ENCODE peak calls at places on chromosomes 6 and 20, in five cellular contexts. T is tibial artery; L is pancreas; H is CD8-positive, alpha-beta memory T cell; W is foreskin fibroblast. J is an unnamed sample.

GRCh38 chr20:36784900-36785299 is 11.3 kb upstream of the DSN1 start:
- DNase-seq in T (peak), L (no peak), W (peak), H (no peak), J (no peak)

GRCh38 chr6:18343741-18344140 is 43.4 kb upstream of the RNF144B start:
- DNase-seq in W (peak), L (no peak), H (no peak), T (no peak), J (peak)

GRCh38 chr6:53284901-53285300 is 63.8 kb downstream of the ELOVL5 start:
- DNase-seq in L (no peak), H (no peak), W (no peak), T (no peak), J (no peak)

GRCh38 chr6:63816979-63817436 is 181.4 kb downstream of the PHF3 start:
- DNase-seq in L (no peak), T (no peak), H (no peak), W (peak), J (no peak)

GRCh38 chr6:121884056-121884455 is 448.6 kb downstream of the GJA1 start:
- DNase-seq in H (no peak), W (peak), T (no peak), L (no peak), J (no peak)

GRCh38 chr20:25480797-25481196 is 73.3 kb downstream of the GINS1 start:
- DNase-seq in L (no peak), H (no peak), W (no peak), T (no peak), J (no peak)

GRCh38 chr20:21715193-21715881 is 9.9 kb downstream of the PAX1 start:
- DNase-seq in H (no peak), L (no peak), W (no peak), T (no peak), J (no peak)

GRCh38 chr20:52972965-52973819 is 1.0 kb downstream of the TSHZ2 start:
- DNase-seq in H (no peak), W (no peak), L (peak), T (no peak), J (no peak)

GRCh38 chr20:34579936-34580587 is 21.5 kb downstream of the MAP1LC3A start:
- DNase-seq in L (no peak), H (no peak), T (no peak), W (peak), J (no peak)

GRCh38 chr6:133837801-133838349 is 51.0 kb upstream of the TCF21 start:
- DNase-seq in T (peak), L (peak), H (peak), W (peak), J (no peak)

GRCh38 chr6:43076093-43076927 is at the start of gene PTK7:
- DNase-seq in T (no peak), L (peak), W (peak), H (no peak), J (no peak)

GRCh38 chr6:11975353-11975977 is 36.6 kb upstream of the HIVEP1 start:
- DNase-seq in H (peak), L (no peak), W (no peak), T (peak), J (no peak)

GRCh38 chr20:63966172-63966943 is 3.4 kb downstream of the ZNF512B start:
- DNase-seq in W (peak), T (no peak), H (no peak), L (no peak), J (no peak)

GRCh38 chr20:38905375-38905774 is 20.8 kb upstream of the FAM83D start:
- DNase-seq in T (no peak), W (peak), L (no peak), H (no peak), J (no peak)

GRCh38 chr20:18252597-18253451 is 35.5 kb upstream of the ZNF133 start:
- DNase-seq in T (no peak), W (no peak), L (no peak), H (no peak), J (no peak)

GRCh38 chr6:31615748-31616147 is 714 bp downstream of the AIF1 start:
- DNase-seq in T (no peak), L (no peak), H (no peak), W (no peak), J (no peak)

GRCh38 chr20:621115-621756 is 11.1 kb upstream of the TCF15 start:
- DNase-seq in L (no peak), T (no peak), W (no peak), H (no peak), J (no peak)

GRCh38 chr6:80335061-80335660 is 228.7 kb downstream of the BCKDHB start:
- DNase-seq in H (no peak), W (peak), T (no peak), L (no peak), J (no peak)

GRCh38 chr20:40470313-40471260 is 218.4 kb downstream of the MAFB start:
- DNase-seq in L (no peak), T (peak), W (peak), H (no peak), J (no peak)

GRCh38 chr20:11544029-11544678 is 373.5 kb upstream of the BTBD3 start:
- DNase-seq in H (no peak), W (peak), L (peak), T (no peak), J (peak)

GRCh38 chr6:30227763-30228487 is 14.7 kb upstream of the TRIM26 start:
- DNase-seq in L (no peak), H (peak), W (no peak), T (no peak), J (no peak)
- H3K4me3 ChIP-seq in L (no peak), H (peak), W (no peak), T (no peak), J (no peak)

DNA sequence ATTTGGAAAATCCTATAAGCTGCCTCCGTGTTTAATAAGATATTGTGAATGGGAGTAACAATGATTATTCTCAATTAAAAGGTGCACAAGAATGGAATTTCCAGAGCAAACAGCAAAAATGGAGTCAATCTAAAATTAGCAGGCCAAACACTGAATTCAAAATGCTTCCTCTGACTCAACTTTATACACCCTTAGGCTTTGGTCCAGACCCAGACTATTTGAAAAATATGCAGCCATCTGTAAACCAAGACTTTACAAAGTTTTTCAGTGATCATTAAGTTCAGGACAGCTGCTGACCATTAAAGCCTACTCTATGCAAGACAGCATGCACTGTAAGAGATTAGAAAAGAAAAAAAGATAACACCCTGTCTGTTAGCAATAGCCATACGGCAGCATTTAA is 39.4 kb upstream of the CCN6 start:
- DNase-seq in L (no peak), T (no peak), W (peak), H (no peak), J (peak)
- H3K4me3 ChIP-seq in L (no peak), T (no peak), W (no peak), H (no peak), J (no peak)

GRCh38 chr6:166005401-166005845 is 162.2 kb downstream of the TBXT start:
- DNase-seq in H (no peak), L (peak), T (peak), W (peak), J (peak)

GRCh38 chr6:166003569-166003968 is 164.1 kb downstream of the TBXT start:
- DNase-seq in L (no peak), T (no peak), W (no peak), H (no peak), J (no peak)

GRCh38 chr6:166006593-166007301 is 160.9 kb downstream of the TBXT start:
- DNase-seq in W (peak), L (no peak), T (no peak), H (no peak), J (peak)

GRCh38 chr6:166005846-166006592 is 161.6 kb downstream of the TBXT start:
- DNase-seq in T (no peak), L (peak), H (no peak), W (peak), J (peak)

DNA sequence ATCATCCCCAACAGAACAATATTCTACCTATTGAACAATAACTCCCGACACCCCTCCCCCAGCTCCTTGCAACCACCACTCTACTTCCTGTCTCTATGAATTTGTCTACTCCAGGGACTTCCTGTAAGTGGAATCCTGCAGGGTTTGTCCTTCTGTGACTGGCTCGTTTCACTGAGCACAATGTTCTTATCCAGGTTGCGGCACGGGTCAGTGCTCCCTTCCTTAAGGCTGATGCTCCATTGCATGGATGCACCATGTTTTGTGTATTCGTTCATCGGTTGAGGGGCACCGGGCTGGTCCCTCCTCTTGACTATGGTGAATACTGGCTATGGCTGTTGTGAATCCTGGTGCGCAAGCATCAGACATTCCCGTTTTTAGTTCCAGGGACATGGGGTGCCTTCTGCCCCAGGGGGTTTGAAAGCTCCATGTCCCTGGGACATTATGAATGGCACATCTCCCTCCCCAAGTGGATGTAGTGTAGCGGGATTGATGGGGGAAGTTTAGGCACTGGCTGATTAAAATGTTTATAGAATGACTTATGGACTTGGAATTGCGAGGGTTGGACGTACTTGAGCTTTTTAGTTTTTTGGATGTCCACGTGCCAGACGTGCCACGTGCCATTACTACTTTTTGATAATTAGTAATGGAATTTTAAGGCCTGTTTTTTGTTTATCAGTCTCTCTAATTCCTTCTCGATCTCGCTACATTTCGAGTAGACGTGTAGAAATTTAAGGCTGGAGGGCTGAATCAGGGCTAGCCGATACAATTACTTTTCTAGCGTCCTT is 163.0 kb downstream of the TBXT start:
- DNase-seq in L (no peak), H (no peak), T (no peak), W (no peak), J (no peak)
- H3K4me3 ChIP-seq in L (no peak), H (no peak), T (peak), W (no peak), J (no peak)

DNA sequence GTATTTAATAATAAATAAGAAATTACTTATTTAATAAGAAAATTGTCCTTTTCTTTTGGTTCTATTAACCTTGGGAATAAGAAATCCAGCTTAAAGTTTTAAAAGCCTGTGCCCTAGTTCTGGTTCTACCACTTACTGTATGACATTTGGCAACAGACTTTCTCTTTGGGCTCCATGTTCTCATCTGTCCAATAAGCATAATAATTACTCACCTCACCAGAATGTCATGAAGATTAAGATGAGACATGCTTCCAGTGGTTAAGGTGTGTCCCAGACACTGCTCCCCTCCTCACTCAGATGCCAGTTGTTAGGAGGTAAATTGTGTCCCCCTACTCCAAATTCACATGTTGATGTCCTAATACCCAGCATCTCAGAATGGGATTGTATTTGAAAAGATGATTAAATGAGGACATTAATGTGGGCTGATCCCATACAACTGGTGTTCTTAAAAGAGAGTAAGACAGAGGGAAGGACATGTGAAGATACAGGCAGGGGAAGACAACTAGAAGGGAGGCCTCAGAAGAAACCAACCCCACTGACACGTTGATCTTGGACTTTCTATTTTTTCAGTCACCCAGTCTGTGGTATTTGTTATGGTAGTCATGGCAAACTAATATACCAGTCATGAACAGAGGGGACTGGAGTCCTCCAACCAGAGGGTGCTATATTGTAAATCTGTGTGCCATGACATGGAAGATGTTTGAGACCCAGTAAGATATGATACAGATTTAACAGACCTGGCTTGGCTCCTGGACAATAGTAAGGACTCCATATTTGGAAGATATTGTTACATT is 6.4 kb upstream of the MICAL1 start:
- DNase-seq in W (no peak), T (no peak), H (no peak), L (no peak), J (no peak)
- H3K4me3 ChIP-seq in W (no peak), T (no peak), H (no peak), L (no peak), J (no peak)

DNA sequence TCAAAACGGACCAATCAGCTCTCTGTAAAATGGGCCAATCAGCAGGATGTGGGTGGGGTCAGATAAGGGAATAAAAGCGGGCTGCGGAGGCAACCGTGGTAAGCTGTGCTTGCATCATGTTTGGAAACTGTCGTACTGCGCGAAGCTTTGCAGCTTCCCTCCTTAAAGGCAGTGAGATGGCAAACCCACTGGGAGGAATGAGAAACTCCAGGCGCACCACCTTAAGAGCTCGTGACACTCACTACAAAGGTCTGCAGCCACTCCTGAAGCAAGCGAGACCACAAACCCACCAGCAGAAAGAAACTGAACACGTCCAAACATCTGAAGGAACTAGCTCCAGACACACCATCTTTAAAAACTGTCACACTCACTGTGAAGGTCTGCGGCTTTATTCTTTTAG is 112.0 kb upstream of the DUSP22 start:
- DNase-seq in H (no peak), W (no peak), T (no peak), L (no peak), J (no peak)
- H3K4me3 ChIP-seq in H (no peak), W (no peak), T (no peak), L (no peak), J (no peak)

GRCh38 chr6:45650527-45651135 is 272.9 kb upstream of the SUPT3H start:
- DNase-seq in H (no peak), L (no peak), W (peak), T (no peak), J (peak)
- H3K4me3 ChIP-seq in H (no peak), L (no peak), W (no peak), T (no peak), J (no peak)

GRCh38 chr6:144415014-144415413 is 129.9 kb downstream of the UTRN start:
- DNase-seq in H (no peak), W (peak), L (no peak), T (no peak), J (peak)

GRCh38 chr6:144417686-144418085 is 132.6 kb downstream of the UTRN start:
- DNase-seq in T (no peak), L (no peak), W (no peak), H (no peak), J (peak)

GRCh38 chr6:144416773-144417172 is 131.6 kb downstream of the UTRN start:
- DNase-seq in L (no peak), W (peak), T (no peak), H (no peak), J (no peak)

GRCh38 chr6:144415835-144416237 is 130.7 kb downstream of the UTRN start:
- DNase-seq in L (no peak), H (no peak), T (no peak), W (peak), J (peak)

GRCh38 chr6:144416244-144416643 is 131.1 kb downstream of the UTRN start:
- DNase-seq in L (no peak), H (no peak), W (no peak), T (no peak), J (no peak)
- H3K4me3 ChIP-seq in L (no peak), H (no peak), W (no peak), T (no peak), J (no peak)

DNA sequence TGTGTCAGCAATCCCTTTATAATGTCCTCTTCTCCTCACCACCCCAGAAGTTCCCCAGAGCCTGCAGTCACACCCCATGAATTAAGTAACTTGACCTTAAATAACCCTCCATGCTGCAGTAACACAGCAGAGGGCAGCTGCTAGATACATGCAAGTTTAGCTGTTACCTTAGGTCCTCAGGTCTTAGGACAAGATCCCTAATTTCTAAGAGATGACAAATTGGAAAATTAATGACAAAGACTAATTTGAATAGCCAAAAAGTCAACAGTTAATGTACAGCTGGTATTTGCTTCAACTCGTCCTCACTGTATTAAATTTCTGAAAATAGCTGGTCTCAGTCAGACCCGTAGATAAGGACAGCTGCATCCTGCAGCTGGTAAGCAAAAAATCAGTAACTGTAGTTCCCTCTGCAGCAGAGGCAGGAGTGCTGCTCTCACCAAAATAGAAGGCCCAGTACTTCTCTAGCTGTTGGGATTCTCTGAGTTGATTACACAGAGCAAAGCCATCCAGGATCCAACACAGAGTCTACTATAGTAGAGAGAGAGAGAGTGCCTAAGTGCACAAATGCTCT is 62.4 kb downstream of the TNFRSF21 start:
- DNase-seq in H (no peak), W (peak), L (no peak), T (peak), J (no peak)
- H3K4me3 ChIP-seq in H (no peak), W (no peak), L (no peak), T (no peak), J (no peak)

GRCh38 chr20:54173653-54174451 is at the start of gene CYP24A1:
- DNase-seq in W (peak), T (no peak), H (no peak), L (no peak), J (no peak)
- H3K4me3 ChIP-seq in W (peak), T (no peak), H (no peak), L (no peak), J (peak)